ENCODE peak calls at places on chromosomes 2 and 18, in seven cellular contexts. T is HTR-8/SVneo, Z is brain microvascular endothelial cell, O is 8988T, N is foreskin keratinocyte, G is NCI-H510A, P is D341Med. R is an unnamed sample.

GRCh38 chr2:234289789-234290188 is 207.1 kb downstream of the ARL4C start:
- DNase-seq in T (no peak), Z (peak), O (no peak), N (peak), G (no peak), P (no peak), R (no peak)

GRCh38 chr2:3483227-3483985 is 35.9 kb downstream of the ADI1 start:
- DNase-seq in T (no peak), Z (no peak), O (no peak), N (peak), G (peak), P (no peak), R (no peak)

GRCh38 chr18:70931942-70932814 is 643.3 kb downstream of the SOCS6 start:
- DNase-seq in T (no peak), Z (peak), O (no peak), N (peak), G (peak), P (no peak), R (no peak)

GRCh38 chr2:120736202-120736954 is 710 bp downstream of the GLI2 start:
- DNase-seq in T (no peak), Z (no peak), O (no peak), N (peak), G (no peak), P (peak), R (no peak)

GRCh38 chr18:76495435-76496199 is 575 bp upstream of the ZNF516 start:
- DNase-seq in T (no peak), Z (peak), O (peak), N (peak), G (peak), P (peak), R (no peak)

GRCh38 chr18:22556271-22556990 is 138.7 kb upstream of the CTAGE1 start:
- DNase-seq in T (no peak), Z (no peak), O (no peak), N (no peak), G (no peak), P (no peak), R (no peak)

GRCh38 chr2:97355176-97355575 is 234.5 kb downstream of the ANKRD36B start:
- DNase-seq in T (no peak), Z (no peak), O (no peak), N (no peak), G (no peak), P (no peak), R (no peak)

GRCh38 chr18:36419913-36420531 is 122.5 kb downstream of the FHOD3 start:
- DNase-seq in T (no peak), Z (no peak), O (no peak), N (peak), G (peak), P (no peak), R (no peak)

GRCh38 chr2:231467613-231468525 is 3.6 kb upstream of the NCL start:
- DNase-seq in T (no peak), Z (no peak), O (no peak), N (no peak), G (no peak), P (no peak), R (no peak)

GRCh38 chr2:207469953-207470699 is 59.6 kb upstream of the CREB1 start:
- DNase-seq in T (no peak), Z (no peak), O (no peak), N (no peak), G (no peak), P (no peak), R (no peak)

GRCh38 chr2:222305510-222306392 is 7.0 kb upstream of the PAX3 start:
- DNase-seq in T (no peak), Z (no peak), O (no peak), N (no peak), G (no peak), P (peak), R (no peak)

GRCh38 chr2:86487062-86487461 is 45.9 kb downstream of the KDM3A start:
- DNase-seq in T (no peak), Z (no peak), O (no peak), N (no peak), G (no peak), P (no peak), R (no peak)

GRCh38 chr2:235433860-235434259 is 60.0 kb upstream of the AGAP1 start:
- DNase-seq in T (no peak), Z (peak), O (no peak), N (no peak), G (no peak), P (no peak), R (no peak)

GRCh38 chr2:235146871-235147565 is 195.2 kb downstream of the SH3BP4 start:
- DNase-seq in T (no peak), Z (no peak), O (no peak), N (no peak), G (no peak), P (no peak), R (no peak)

GRCh38 chr2:198638579-198638978 is 819.2 kb downstream of the SATB2 start:
- DNase-seq in T (no peak), Z (no peak), O (no peak), N (peak), G (no peak), P (no peak), R (no peak)

GRCh38 chr2:3940661-3941060 is 237.3 kb downstream of the DCDC2C start:
- DNase-seq in T (no peak), Z (no peak), O (no peak), N (no peak), G (no peak), P (peak), R (no peak)

GRCh38 chr2:22253171-22253570 is 1129.4 kb downstream of the TDRD15 start:
- DNase-seq in T (no peak), Z (no peak), O (no peak), N (no peak), G (no peak), P (no peak), R (no peak)

GRCh38 chr18:39561136-39561535 is 1995.5 kb upstream of the CELF4 start:
- DNase-seq in T (no peak), Z (no peak), O (no peak), N (no peak), G (no peak), P (no peak), R (no peak)

GRCh38 chr18:6001867-6002266 is 106.5 kb upstream of the TMEM200C start:
- DNase-seq in T (no peak), Z (no peak), O (no peak), N (no peak), G (no peak), P (no peak), R (no peak)